ENCODE peak calls at places on chromosome 9, in nine cellular contexts. G is neuronal stem cell, C is OCI-LY7, L is GM23248, J is PC-3, E is IMR-90, F is HCT116, U is fibroblast of lung, V is SK-N-SH. Z is an unnamed sample.

GRCh38 chr9:133113928-133114351 is 7.1 kb downstream of the RALGDS start:
- DNase-seq in G (no peak), F (no peak), L (no peak), V (peak), U (no peak), C (no peak), J (no peak), E (peak), Z (no peak)

GRCh38 chr9:78286125-78286524 is 10.8 kb upstream of the PSAT1 start:
- DNase-seq in F (no peak), J (no peak), C (no peak), L (no peak), E (no peak), U (no peak), V (no peak), G (no peak), Z (no peak)

GRCh38 chr9:93597871-93598646 is 21.7 kb downstream of the PHF2 start:
- DNase-seq in L (no peak), V (no peak), U (no peak), E (no peak), C (no peak), F (no peak), J (no peak), G (no peak), Z (no peak)

GRCh38 chr9:128374221-128374675 is 3.1 kb downstream of the URM1 start:
- DNase-seq in L (no peak), J (no peak), V (no peak), U (no peak), F (no peak), C (no peak), G (no peak), E (no peak), Z (no peak)

GRCh38 chr9:107819772-107820171 is 330.2 kb upstream of the KLF4 start:
- DNase-seq in F (no peak), C (no peak), U (no peak), E (no peak), L (no peak), J (no peak), V (no peak), G (no peak), Z (peak)

GRCh38 chr9:36218011-36218410 is 27.3 kb downstream of the CLTA start:
- DNase-seq in V (no peak), U (no peak), E (no peak), L (no peak), G (no peak), J (no peak), C (no peak), F (no peak), Z (no peak)

GRCh38 chr9:94911986-94912635 is 185.6 kb downstream of the AOPEP start:
- DNase-seq in J (no peak), U (no peak), V (no peak), G (no peak), L (no peak), C (no peak), F (no peak), E (no peak), Z (no peak)

GRCh38 chr9:128151343-128152132 is 2.3 kb downstream of the LCN2 start:
- DNase-seq in E (no peak), F (no peak), G (no peak), C (no peak), U (no peak), J (no peak), V (no peak), L (no peak), Z (no peak)

GRCh38 chr9:128420060-128420650 is 502 bp upstream of the CERCAM start:
- DNase-seq in V (peak), C (peak), F (no peak), L (peak), G (peak), U (peak), E (peak), J (peak), Z (peak)

GRCh38 chr9:122225323-122226141 is 3.2 kb downstream of the LHX6 start:
- DNase-seq in F (no peak), L (peak), G (no peak), C (no peak), E (no peak), V (peak), U (no peak), J (no peak), Z (no peak)

GRCh38 chr9:133457748-133458147 is 2.0 kb upstream of the CACFD1 start:
- DNase-seq in F (no peak), E (no peak), U (no peak), L (no peak), J (no peak), C (no peak), V (no peak), G (no peak), Z (no peak)

GRCh38 chr9:118305371-118305770 is 601.2 kb downstream of the TLR4 start:
- DNase-seq in C (no peak), G (no peak), U (no peak), F (no peak), V (no peak), E (no peak), J (no peak), L (no peak), Z (no peak)

GRCh38 chr9:38395653-38396370 is 3.3 kb downstream of the ALDH1B1 start:
- DNase-seq in F (no peak), L (no peak), C (no peak), J (no peak), V (no peak), E (no peak), G (no peak), U (no peak), Z (no peak)

GRCh38 chr9:134724912-134725604 is 83.5 kb downstream of the COL5A1 start:
- DNase-seq in F (no peak), J (no peak), G (no peak), V (no peak), U (no peak), E (no peak), L (no peak), C (no peak), Z (no peak)

GRCh38 chr9:123044556-123044955 is 11.1 kb downstream of the GPR21 start:
- DNase-seq in L (peak), E (peak), G (no peak), V (no peak), U (peak), C (no peak), J (no peak), F (no peak), Z (no peak)

GRCh38 chr9:110440161-110440560 is 102.5 kb upstream of the TXNDC8 start:
- DNase-seq in F (no peak), V (no peak), U (peak), J (peak), C (no peak), E (peak), L (peak), G (no peak), Z (no peak)

GRCh38 chr9:107739601-107740082 is 250.1 kb upstream of the KLF4 start:
- DNase-seq in V (no peak), G (no peak), F (no peak), U (peak), E (peak), J (peak), C (no peak), L (peak), Z (no peak)

GRCh38 chr9:136013116-136013515 is 51.9 kb upstream of the UBAC1 start:
- DNase-seq in U (no peak), F (no peak), E (no peak), J (no peak), L (no peak), V (no peak), G (no peak), C (no peak), Z (no peak)

GRCh38 chr9:109956811-109957440 is 176.9 kb downstream of the PALM2AKAP2 start:
- DNase-seq in U (peak), G (peak), C (no peak), L (peak), F (no peak), E (peak), J (no peak), V (peak), Z (peak)

DNA sequence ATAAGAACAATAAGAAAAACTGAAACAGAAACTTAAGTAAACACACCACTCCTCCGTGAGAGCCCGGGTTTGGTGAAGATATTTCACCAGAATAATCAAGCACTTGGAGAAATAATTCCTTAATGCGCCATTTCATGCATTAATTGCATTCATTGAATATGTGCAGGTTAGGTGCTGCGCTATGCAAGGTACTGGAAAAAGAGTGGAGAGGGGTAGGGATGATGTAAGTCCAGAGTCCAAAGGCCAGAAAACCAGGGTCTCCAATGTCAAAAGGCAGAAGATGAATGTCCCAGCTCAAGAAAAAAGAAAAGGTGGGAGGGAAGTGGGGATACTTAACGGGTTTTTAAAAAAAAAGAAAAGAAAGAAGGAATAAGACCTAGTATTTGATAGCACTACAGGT is 669 bp upstream of the ZFP37 start:
- DNase-seq in U (no peak), G (no peak), F (no peak), C (no peak), L (no peak), V (no peak), J (no peak), E (no peak), Z (no peak)
- H3K27ac ChIP-seq in U (peak), G (no peak), F (no peak), C (no peak), L (peak), V (peak), J (no peak), E (no peak), Z (no peak)

GRCh38 chr9:73026375-73026774 is 73.5 kb upstream of the ALDH1A1 start:
- DNase-seq in E (no peak), C (no peak), J (no peak), U (no peak), G (no peak), L (no peak), V (no peak), F (no peak), Z (no peak)

GRCh38 chr9:73030370-73031039 is 77.7 kb upstream of the ALDH1A1 start:
- DNase-seq in C (no peak), U (no peak), L (no peak), E (no peak), J (no peak), V (no peak), F (no peak), G (no peak), Z (no peak)

GRCh38 chr9:73034962-73035361 is 82.1 kb upstream of the ALDH1A1 start:
- DNase-seq in C (no peak), E (no peak), L (no peak), J (peak), U (no peak), F (no peak), V (no peak), G (no peak), Z (no peak)

GRCh38 chr9:73031350-73031749 is 78.5 kb upstream of the ALDH1A1 start:
- DNase-seq in U (no peak), L (no peak), C (no peak), G (no peak), F (no peak), J (no peak), V (no peak), E (no peak), Z (no peak)
- H2AFZ ChIP-seq in U (no peak), L (no peak), C (no peak), G (no peak), F (no peak), J (no peak), V (no peak), E (no peak), Z (no peak)

DNA sequence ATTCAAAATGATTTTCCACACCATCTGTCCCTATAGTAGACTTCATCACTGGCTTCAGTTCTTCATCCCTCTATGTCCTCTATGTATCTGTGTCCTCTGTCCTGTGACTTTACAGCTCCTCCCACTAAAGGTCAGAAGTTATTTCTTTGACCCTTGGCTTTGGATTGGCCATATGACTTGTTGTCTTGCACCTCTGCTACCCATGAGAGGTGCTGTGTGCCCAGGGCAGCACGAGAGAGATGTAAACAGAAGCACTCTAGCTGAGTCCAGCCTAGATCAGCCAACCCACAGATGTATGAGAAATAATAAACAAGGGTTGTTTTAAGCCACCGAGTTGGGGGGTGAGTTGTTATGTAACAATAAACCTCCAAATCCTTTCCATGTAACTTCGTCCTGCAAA is 63.4 kb upstream of the ENTREP1 start:
- DNase-seq in V (no peak), L (no peak), J (no peak), G (no peak), E (no peak), U (no peak), C (no peak), F (no peak), Z (no peak)
- H3K27ac ChIP-seq in V (no peak), L (no peak), J (no peak), G (no peak), E (no peak), U (no peak), C (no peak), F (no peak), Z (no peak)

GRCh38 chr9:26746357-26747072 is 146.1 kb downstream of the CAAP1 start:
- DNase-seq in L (peak), F (peak), E (peak), J (peak), U (peak), G (no peak), C (no peak), V (no peak), Z (no peak)
- H2AFZ ChIP-seq in L (no peak), F (peak), E (no peak), J (no peak), U (no peak), G (no peak), C (no peak), V (no peak), Z (no peak)

GRCh38 chr9:21996438-21996837 is 1.8 kb downstream of the CDKN2B-AS1 start:
- DNase-seq in G (no peak), F (no peak), U (no peak), E (no peak), J (no peak), C (no peak), V (no peak), L (no peak), Z (peak)

GRCh38 chr9:21993893-21994525 is at the start of gene CDKN2A:
- DNase-seq in G (no peak), V (peak), L (peak), E (peak), F (no peak), U (no peak), C (peak), J (peak), Z (peak)

GRCh38 chr9:21995652-21996275 is 1.2 kb downstream of the CDKN2B-AS1 start:
- DNase-seq in C (peak), G (no peak), U (peak), E (peak), J (peak), F (no peak), V (peak), L (peak), Z (peak)

GRCh38 chr9:21994526-21994995 is at the start of gene CDKN2B-AS1:
- DNase-seq in J (peak), E (peak), U (peak), G (no peak), V (peak), C (peak), F (peak), L (peak), Z (peak)

GRCh38 chr9:21994996-21995651 is 533 bp downstream of the CDKN2B-AS1 start:
- DNase-seq in F (peak), E (peak), V (peak), J (peak), C (peak), L (peak), G (no peak), U (peak), Z (peak)
- H3K27ac ChIP-seq in F (peak), E (peak), V (peak), J (peak), C (peak), L (peak), G (no peak), U (peak), Z (no peak)

DNA sequence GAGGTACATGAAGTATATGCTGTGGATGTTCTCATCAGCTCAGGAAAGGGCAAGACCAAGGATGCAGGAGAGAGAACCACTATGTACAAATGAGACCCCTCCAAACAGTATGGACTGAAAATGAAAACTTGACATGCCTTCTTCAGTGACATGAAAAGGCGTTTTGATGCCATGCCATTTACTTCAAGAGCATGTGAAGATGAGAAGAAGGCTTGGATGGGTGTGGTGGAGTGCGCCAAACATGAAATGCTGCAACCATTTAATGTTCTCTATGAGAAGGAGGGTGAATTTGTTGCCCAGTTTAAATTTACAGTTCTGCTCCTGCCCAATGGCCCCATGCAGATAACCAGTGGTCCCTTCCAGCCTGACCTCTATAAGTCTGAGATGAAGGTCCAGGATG is 47.7 kb downstream of the SEMA4D start:
- DNase-seq in V (no peak), F (no peak), C (no peak), J (no peak), G (no peak), L (no peak), U (no peak), E (no peak), Z (no peak)
- H2AFZ ChIP-seq in V (no peak), F (no peak), C (no peak), J (no peak), G (no peak), L (no peak), U (no peak), E (no peak), Z (no peak)

Z was measured in neural progenitor cell.